ENCODE peak calls at places on chromosomes 12 and 14, in five cellular contexts. G is heart right ventricle, D is non-pigmented ciliary epithelial cell, Z is LoVo, I is pons. K is an unnamed sample.

GRCh38 chr14:52950898-52951729 is at the start of gene FERMT2:
- DNase-seq in G (peak; percentile 92), D (no peak), Z (peak; percentile 83), I (peak; percentile 76), K (peak; percentile 82)

GRCh38 chr12:54853933-54854538 is at the start of gene MUCL1:
- DNase-seq in G (no peak), D (peak; percentile 52), Z (peak; percentile 63), I (peak; percentile 57), K (no peak)

GRCh38 chr14:47715330-47715729 is 39.9 kb upstream of the MDGA2 start:
- DNase-seq in G (no peak), D (no peak), Z (no peak), I (no peak), K (no peak)

GRCh38 chr14:29925106-29925722 is 2.4 kb downstream of the PRKD1 start:
- DNase-seq in G (no peak), D (no peak), Z (no peak), I (no peak), K (no peak)

GRCh38 chr12:113241191-113242017 is 20.1 kb downstream of the TPCN1 start:
- DNase-seq in G (no peak), D (peak; percentile 80), Z (no peak), I (no peak), K (no peak)

GRCh38 chr12:120224304-120225199 is 23.6 kb upstream of the RPLP0 start:
- DNase-seq in G (peak; percentile 52), D (no peak), Z (no peak), I (no peak), K (no peak)

GRCh38 chr12:1877169-1877878 is 41.1 kb downstream of the CACNA2D4 start:
- DNase-seq in G (no peak), D (no peak), Z (no peak), I (no peak), K (no peak)

GRCh38 chr12:93100610-93101009 is 171.5 kb upstream of the EEA1 start:
- DNase-seq in G (no peak), D (no peak), Z (no peak), I (no peak), K (no peak)

GRCh38 chr12:32025906-32026305 is 66.7 kb downstream of the RESF1 start:
- DNase-seq in G (no peak), D (no peak), Z (no peak), I (no peak), K (no peak)

GRCh38 chr14:98835825-98836100 is 436.2 kb downstream of the BCL11B start:
- DNase-seq in G (no peak), D (no peak), Z (no peak), I (no peak), K (no peak)

GRCh38 chr12:5650804-5651461 is 219.0 kb downstream of the NTF3 start:
- DNase-seq in G (no peak), D (no peak), Z (no peak), I (no peak), K (no peak)

GRCh38 chr14:58739674-58740073 is 101.9 kb downstream of the DACT1 start:
- DNase-seq in G (no peak), D (no peak), Z (no peak), I (no peak), K (no peak)

K was measured in C1 segment of cervical spinal cord.